ENCODE peak calls at places on chromosomes 7 and 10, in six cellular contexts. M, E, F, R, U and D are unnamed samples.

GRCh38 chr7:1942026-1942703 is 272.1 kb downstream of the ELFN1 start:
- DNase-seq in F (no peak), E (no peak), M (no peak), R (no peak), U (no peak), D (no peak)

GRCh38 chr7:99459087-99459486 is 6.9 kb downstream of the ATP5MF start:
- DNase-seq in R (no peak), F (no peak), M (no peak), U (no peak), E (peak), D (peak)

GRCh38 chr10:89159761-89160160 is 47.4 kb downstream of the CH25H start:
- DNase-seq in E (no peak), R (no peak), F (no peak), M (no peak), U (no peak), D (no peak)

GRCh38 chr7:91784469-91784868 is 96.0 kb downstream of the MTERF1 start:
- DNase-seq in M (peak), U (peak), E (no peak), R (no peak), F (no peak), D (no peak)

GRCh38 chr10:99233680-99234018 is 2.0 kb downstream of the HPSE2 start:
- DNase-seq in U (no peak), E (no peak), M (no peak), R (no peak), F (no peak), D (no peak)

GRCh38 chr7:152674860-152675760 is 831 bp downstream of the XRCC2 start:
- DNase-seq in U (peak), M (no peak), F (no peak), R (no peak), E (peak), D (peak)

GRCh38 chr10:96910488-96911395 is 78.6 kb downstream of the LCOR start:
- DNase-seq in F (no peak), R (no peak), U (peak), M (no peak), E (peak), D (no peak)

GRCh38 chr10:82497451-82497850 is 622.5 kb downstream of the NRG3 start:
- DNase-seq in F (no peak), U (no peak), M (peak), E (no peak), R (no peak), D (no peak)

GRCh38 chr7:108570146-108570755 is 577 bp downstream of the DNAJB9 start:
- DNase-seq in R (no peak), U (peak), M (peak), F (peak), E (peak), D (peak)

GRCh38 chr7:30467275-30467674 is 11.3 kb downstream of the NOD1 start:
- DNase-seq in U (no peak), F (no peak), M (no peak), E (no peak), R (no peak), D (no peak)

GRCh38 chr7:73738220-73738611 is 386 bp downstream of the ABHD11 start:
- DNase-seq in M (peak), F (peak), R (peak), U (peak), E (no peak), D (peak)

GRCh38 chr10:73522263-73522662 is 26.4 kb upstream of the PPP3CB start:
- DNase-seq in E (no peak), U (no peak), M (peak), R (no peak), F (no peak), D (no peak)

GRCh38 chr7:30225863-30226361 is 58.5 kb upstream of the ZNRF2 start:
- DNase-seq in E (no peak), R (no peak), F (peak), U (peak), M (peak), D (no peak)

GRCh38 chr10:72375585-72375984 is 20.9 kb upstream of the DNAJB12 start:
- DNase-seq in R (no peak), M (no peak), U (no peak), F (no peak), E (peak), D (peak)

GRCh38 chr10:69734797-69735468 is 66.8 kb upstream of the COL13A1 start:
- DNase-seq in M (peak), U (no peak), E (no peak), F (no peak), R (no peak), D (no peak)

GRCh38 chr10:66928000-66928770 is 2.3 kb downstream of the LRRTM3 start:
- DNase-seq in F (no peak), U (peak), R (no peak), E (no peak), M (peak), D (no peak)

DNA sequence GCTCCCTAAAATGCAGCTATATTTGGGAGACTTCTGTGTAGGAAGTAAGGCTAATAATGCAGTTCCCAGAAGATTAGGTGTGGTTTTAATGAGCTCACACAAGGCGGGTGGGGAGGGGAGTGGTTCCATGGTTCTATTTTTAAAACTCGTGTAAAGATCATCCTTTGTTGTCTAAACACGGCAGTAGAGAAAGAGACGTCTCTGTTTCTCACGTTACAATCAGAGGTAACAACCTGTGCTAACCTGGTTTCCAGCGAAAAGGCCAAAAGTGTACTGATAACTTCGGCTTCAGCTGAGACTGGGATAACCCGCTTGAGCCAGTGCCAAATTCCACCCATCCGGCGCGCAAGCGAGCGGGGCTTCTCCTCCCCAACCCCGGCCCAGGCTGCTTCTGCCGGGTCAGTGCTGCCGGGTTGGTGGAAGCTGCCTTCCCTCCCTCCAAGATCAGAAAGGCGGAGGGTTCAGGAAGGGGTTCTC is 2.5 kb upstream of the MAP3K8 start:
- DNase-seq in U (no peak), M (peak), R (no peak), F (no peak), E (no peak), D (no peak)
- H3K4me3 ChIP-seq in U (no peak), M (no peak), R (no peak), F (no peak), E (peak), D (no peak)

GRCh38 chr10:24209946-24210491 is 1.1 kb downstream of the KIAA1217 start:
- DNase-seq in M (peak), R (no peak), F (no peak), E (peak), U (peak), D (no peak)

GRCh38 chr10:24209421-24209770 is 458 bp downstream of the KIAA1217 start:
- DNase-seq in E (no peak), U (peak), R (no peak), M (peak), F (no peak), D (peak)

GRCh38 chr10:24207781-24208611 is 942 bp upstream of the KIAA1217 start:
- DNase-seq in U (peak), F (peak), M (peak), R (no peak), E (peak), D (no peak)

GRCh38 chr10:24206926-24207701 is 1.8 kb upstream of the KIAA1217 start:
- DNase-seq in F (no peak), U (peak), E (no peak), M (no peak), R (no peak), D (no peak)

GRCh38 chr10:24208661-24209420 is at the start of gene KIAA1217:
- DNase-seq in F (peak), M (peak), U (peak), R (no peak), E (peak), D (no peak)
- H3K4me3 ChIP-seq in F (peak), M (peak), U (peak), R (peak), E (peak), D (no peak)

DNA sequence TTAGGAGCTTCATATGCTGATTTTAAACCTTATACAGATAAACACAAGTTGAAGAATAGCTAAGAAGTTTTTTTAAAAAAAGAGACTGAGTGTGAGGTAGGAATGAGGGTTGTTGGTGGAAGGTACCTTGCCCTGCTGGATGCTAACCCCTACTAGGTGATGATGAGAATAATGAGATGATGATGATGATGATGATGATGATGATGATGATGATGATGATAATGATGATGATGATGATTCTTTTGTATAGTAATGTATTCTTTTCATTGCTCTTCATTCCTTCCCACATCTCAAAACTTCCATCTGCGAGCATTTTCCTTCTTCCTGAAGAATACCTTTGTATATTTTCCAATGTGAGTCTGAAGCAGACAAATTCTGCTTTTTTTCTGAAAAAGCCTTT is 14.1 kb upstream of the TMEM273 start:
- DNase-seq in R (no peak), U (no peak), M (no peak), E (no peak), F (no peak), D (no peak)
- H3K4me3 ChIP-seq in R (no peak), U (no peak), M (no peak), E (no peak), F (no peak), D (no peak)

GRCh38 chr10:124547651-124548168 is 86.1 kb downstream of the LHPP start:
- DNase-seq in U (peak), F (no peak), M (no peak), E (peak), R (no peak), D (no peak)

GRCh38 chr10:124544711-124545110 is 83.1 kb downstream of the LHPP start:
- DNase-seq in R (no peak), U (no peak), M (no peak), F (no peak), E (no peak), D (no peak)

GRCh38 chr10:124546957-124547650 is 85.5 kb downstream of the LHPP start:
- DNase-seq in F (no peak), R (no peak), E (no peak), U (no peak), M (no peak), D (no peak)

GRCh38 chr10:124545346-124545745 is 83.7 kb downstream of the LHPP start:
- DNase-seq in F (no peak), U (no peak), M (no peak), E (no peak), R (no peak), D (no peak)

GRCh38 chr10:124545756-124546369 is 84.2 kb downstream of the LHPP start:
- DNase-seq in F (no peak), U (no peak), R (no peak), M (no peak), E (no peak), D (no peak)
- H3K4me3 ChIP-seq in F (no peak), U (no peak), R (no peak), M (no peak), E (no peak), D (no peak)

GRCh38 chr7:159031135-159031701 is 113.4 kb downstream of the VIPR2 start:
- DNase-seq in E (no peak), M (no peak), F (no peak), U (no peak), R (no peak), D (peak)

GRCh38 chr7:159031750-159032149 is 112.9 kb downstream of the VIPR2 start:
- DNase-seq in M (no peak), F (no peak), R (no peak), U (no peak), E (no peak), D (no peak)

GRCh38 chr7:159028456-159029401 is 115.9 kb downstream of the VIPR2 start:
- DNase-seq in U (peak), F (no peak), E (no peak), M (no peak), R (no peak), D (no peak)

GRCh38 chr7:159032310-159032709 is 112.4 kb downstream of the VIPR2 start:
- DNase-seq in R (no peak), U (no peak), M (no peak), F (no peak), E (no peak), D (no peak)

GRCh38 chr7:159030490-159031134 is 114.1 kb downstream of the VIPR2 start:
- DNase-seq in U (peak), E (peak), R (no peak), M (no peak), F (peak), D (peak)
- H3K4me3 ChIP-seq in U (peak), E (peak), R (peak), M (peak), F (peak), D (peak)

GRCh38 chr10:104868231-104868630 is 227.1 kb downstream of the SORCS3 start:
- DNase-seq in M (no peak), U (no peak), E (no peak), F (no peak), R (no peak), D (no peak)
- H3K4me3 ChIP-seq in M (no peak), U (no peak), E (no peak), F (no peak), R (no peak), D (no peak)

DNA sequence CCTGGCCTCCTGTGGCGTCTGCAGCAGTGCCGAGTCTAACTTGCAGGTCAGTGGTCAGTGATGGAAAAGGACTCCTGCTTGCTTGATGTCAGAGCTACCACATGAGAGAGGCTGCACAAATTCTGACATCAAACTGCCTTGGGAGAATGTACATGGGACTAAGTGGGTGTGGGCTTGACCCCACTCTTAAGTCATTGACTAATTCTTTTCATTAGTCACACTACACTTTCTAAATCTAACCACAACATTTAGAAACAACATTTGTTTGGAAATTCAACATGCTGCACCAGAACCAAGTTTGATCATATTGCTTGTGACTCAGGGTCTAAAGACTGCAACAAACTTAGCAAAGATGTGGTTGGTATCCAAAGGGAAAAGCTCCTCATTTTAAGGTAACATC is 24.4 kb upstream of the CDC14C start:
- DNase-seq in M (peak), U (no peak), F (no peak), R (no peak), E (no peak), D (no peak)
- H3K4me3 ChIP-seq in M (no peak), U (no peak), F (no peak), R (no peak), E (no peak), D (no peak)